ENCODE peak calls at places on chromosomes 7 and 10, in six cellular contexts. One of them, this sample, is unnamed.

GRCh38 chr7:148242271-148242801 is 348.2 kb upstream of the C7orf33 start:
- DNase-seq in B cell: no peak
- DNase-seq in fibroblast of lung: peak; percentile 60
- DNase-seq in Calu3: peak; percentile 35
- DNase-seq in GM12865: peak; percentile 56
- DNase-seq in NCI-H2029: peak; percentile 71
- DNase-seq in this sample: peak; percentile 63

GRCh38 chr10:115727114-115727513 is 545.9 kb downstream of the GFRA1 start:
- DNase-seq in fibroblast of lung: no peak
- DNase-seq in B cell: no peak
- DNase-seq in NCI-H2029: no peak
- DNase-seq in GM12865: no peak
- DNase-seq in Calu3: no peak
- DNase-seq in this sample: no peak

GRCh38 chr10:13767721-13768178 is 181.0 kb downstream of the PRPF18 start:
- DNase-seq in GM12865: no peak
- DNase-seq in fibroblast of lung: no peak
- DNase-seq in NCI-H2029: no peak
- DNase-seq in Calu3: no peak
- DNase-seq in B cell: no peak
- DNase-seq in this sample: no peak

GRCh38 chr10:100996678-100997363 is 2.8 kb upstream of the LZTS2 start:
- DNase-seq in fibroblast of lung: no peak
- DNase-seq in GM12865: peak; percentile 46
- DNase-seq in NCI-H2029: no peak
- DNase-seq in Calu3: peak; percentile 45
- DNase-seq in B cell: no peak
- DNase-seq in this sample: peak; percentile 52

GRCh38 chr7:113314594-113314993 is 196.2 kb upstream of the SMIM30 start:
- DNase-seq in B cell: no peak
- DNase-seq in fibroblast of lung: no peak
- DNase-seq in GM12865: no peak
- DNase-seq in NCI-H2029: no peak
- DNase-seq in Calu3: no peak
- DNase-seq in this sample: no peak

GRCh38 chr10:77770868-77771175 is 133.2 kb upstream of the KCNMA1 start:
- DNase-seq in Calu3: no peak
- DNase-seq in NCI-H2029: no peak
- DNase-seq in fibroblast of lung: no peak
- DNase-seq in GM12865: no peak
- DNase-seq in B cell: no peak
- DNase-seq in this sample: no peak

GRCh38 chr7:83851551-83851950 is 202.6 kb upstream of the SEMA3E start:
- DNase-seq in Calu3: no peak
- DNase-seq in NCI-H2029: no peak
- DNase-seq in B cell: no peak
- DNase-seq in fibroblast of lung: no peak
- DNase-seq in GM12865: no peak
- DNase-seq in this sample: no peak

GRCh38 chr10:117137031-117137910 is 799 bp downstream of the VAX1 start:
- DNase-seq in fibroblast of lung: no peak
- DNase-seq in Calu3: peak; percentile 46
- DNase-seq in GM12865: no peak
- DNase-seq in NCI-H2029: no peak
- DNase-seq in B cell: no peak
- DNase-seq in this sample: no peak

GRCh38 chr7:31550432-31550831 is 36.5 kb downstream of the ITPRID1 start:
- DNase-seq in NCI-H2029: no peak
- DNase-seq in B cell: no peak
- DNase-seq in GM12865: no peak
- DNase-seq in fibroblast of lung: no peak
- DNase-seq in Calu3: peak; percentile 19
- DNase-seq in this sample: no peak

GRCh38 chr7:134723904-134724303 is 55.5 kb upstream of the CALD1 start:
- DNase-seq in NCI-H2029: no peak
- DNase-seq in Calu3: no peak
- DNase-seq in fibroblast of lung: peak; percentile 30
- DNase-seq in B cell: no peak
- DNase-seq in GM12865: no peak
- DNase-seq in this sample: no peak

GRCh38 chr10:69048103-69048502 is 39.8 kb upstream of the SRGN start:
- DNase-seq in fibroblast of lung: peak; percentile 72
- DNase-seq in NCI-H2029: no peak
- DNase-seq in GM12865: peak; percentile 65
- DNase-seq in B cell: no peak
- DNase-seq in Calu3: no peak
- DNase-seq in this sample: no peak

GRCh38 chr7:90595801-90596683 is at the start of gene CDK14:
- DNase-seq in fibroblast of lung: peak; percentile 67
- DNase-seq in Calu3: peak; percentile 78
- DNase-seq in B cell: peak; percentile 85
- DNase-seq in NCI-H2029: peak; percentile 61
- DNase-seq in GM12865: peak; percentile 72
- DNase-seq in this sample: peak; percentile 94

GRCh38 chr10:7171825-7172224 is 239.0 kb downstream of the SFMBT2 start:
- DNase-seq in B cell: no peak
- DNase-seq in NCI-H2029: no peak
- DNase-seq in fibroblast of lung: no peak
- DNase-seq in Calu3: no peak
- DNase-seq in GM12865: no peak
- DNase-seq in this sample: no peak

GRCh38 chr10:5960070-5960972 is 17.0 kb downstream of the IL15RA start:
- DNase-seq in B cell: no peak
- DNase-seq in NCI-H2029: no peak
- DNase-seq in fibroblast of lung: peak; percentile 26
- DNase-seq in GM12865: no peak
- DNase-seq in Calu3: no peak
- DNase-seq in this sample: no peak

GRCh38 chr7:3010161-3010560 is 33.5 kb downstream of the CARD11 start:
- DNase-seq in GM12865: no peak
- DNase-seq in B cell: no peak
- DNase-seq in Calu3: no peak
- DNase-seq in fibroblast of lung: no peak
- DNase-seq in NCI-H2029: no peak
- DNase-seq in this sample: no peak

GRCh38 chr7:156650042-156650441 is 9.5 kb downstream of the RNF32 start:
- DNase-seq in GM12865: peak; percentile 13
- DNase-seq in B cell: no peak
- DNase-seq in NCI-H2029: no peak
- DNase-seq in Calu3: peak; percentile 30
- DNase-seq in fibroblast of lung: no peak
- DNase-seq in this sample: no peak

GRCh38 chr7:144057954-144058353 is 9.2 kb downstream of the OR2A5 start:
- DNase-seq in NCI-H2029: no peak
- DNase-seq in GM12865: no peak
- DNase-seq in fibroblast of lung: peak; percentile 4
- DNase-seq in Calu3: no peak
- DNase-seq in B cell: no peak
- DNase-seq in this sample: no peak

GRCh38 chr7:68314208-68314607 is 1284.1 kb upstream of the AUTS2 start:
- DNase-seq in Calu3: no peak
- DNase-seq in NCI-H2029: no peak
- DNase-seq in B cell: no peak
- DNase-seq in fibroblast of lung: no peak
- DNase-seq in GM12865: no peak
- DNase-seq in this sample: no peak

GRCh38 chr7:21507627-21508343 is 35.1 kb upstream of the DNAH11 start:
- DNase-seq in NCI-H2029: no peak
- DNase-seq in fibroblast of lung: peak; percentile 63
- DNase-seq in B cell: peak; percentile 44
- DNase-seq in GM12865: peak; percentile 17
- DNase-seq in Calu3: peak; percentile 80
- DNase-seq in this sample: peak; percentile 51

GRCh38 chr7:117791877-117792780 is 81.1 kb downstream of the CTTNBP2 start:
- DNase-seq in fibroblast of lung: no peak
- DNase-seq in Calu3: no peak
- DNase-seq in GM12865: peak; percentile 57
- DNase-seq in NCI-H2029: no peak
- DNase-seq in B cell: no peak
- DNase-seq in this sample: no peak

GRCh38 chr7:74514131-74514591 is 60.5 kb downstream of the GTF2IRD1 start:
- DNase-seq in Calu3: no peak
- DNase-seq in GM12865: no peak
- DNase-seq in B cell: no peak
- DNase-seq in NCI-H2029: no peak
- DNase-seq in fibroblast of lung: no peak
- DNase-seq in this sample: no peak

GRCh38 chr7:116532102-116532501 is 7.3 kb downstream of the CAV1 start:
- DNase-seq in B cell: no peak
- DNase-seq in Calu3: no peak
- DNase-seq in fibroblast of lung: no peak
- DNase-seq in NCI-H2029: no peak
- DNase-seq in GM12865: no peak
- DNase-seq in this sample: no peak

GRCh38 chr10:11180228-11180627 is 162.6 kb downstream of the CELF2 start:
- DNase-seq in Calu3: no peak
- DNase-seq in fibroblast of lung: no peak
- DNase-seq in NCI-H2029: no peak
- DNase-seq in B cell: no peak
- DNase-seq in GM12865: peak; percentile 82
- DNase-seq in this sample: peak; percentile 46

GRCh38 chr10:89494615-89495014 is 40.8 kb downstream of the SLC16A12 start:
- DNase-seq in NCI-H2029: no peak
- DNase-seq in GM12865: no peak
- DNase-seq in fibroblast of lung: no peak
- DNase-seq in Calu3: no peak
- DNase-seq in B cell: no peak
- DNase-seq in this sample: no peak

GRCh38 chr7:24346716-24347115 is 62.7 kb downstream of the NPY start:
- DNase-seq in fibroblast of lung: no peak
- DNase-seq in B cell: no peak
- DNase-seq in GM12865: no peak
- DNase-seq in Calu3: no peak
- DNase-seq in NCI-H2029: no peak
- DNase-seq in this sample: no peak

This sample was measured in NAMALWA.